ENCODE peak calls at places on chromosome 1, in seven cellular contexts. One of them, this sample, is unnamed.

GRCh38 chr1:31660871-31661455 is 16.3 kb upstream of the PEF1 start:
- DNase-seq in H1: no peak
- DNase-seq in GM12878: no peak
- DNase-seq in K562: no peak
- DNase-seq in HCT116: no peak
- DNase-seq in HepG2: no peak
- DNase-seq in SK-N-SH: no peak
- DNase-seq in this sample: no peak

GRCh38 chr1:239123243-239123642 is 263.1 kb upstream of the CHRM3 start:
- DNase-seq in H1: no peak
- DNase-seq in GM12878: no peak
- DNase-seq in K562: no peak
- DNase-seq in HCT116: no peak
- DNase-seq in HepG2: no peak
- DNase-seq in SK-N-SH: no peak
- DNase-seq in this sample: peak

GRCh38 chr1:90821793-90822359 is 104.8 kb upstream of the BARHL2 start:
- DNase-seq in H1: no peak
- DNase-seq in GM12878: no peak
- DNase-seq in K562: no peak
- DNase-seq in HCT116: no peak
- DNase-seq in HepG2: no peak
- DNase-seq in SK-N-SH: no peak
- DNase-seq in this sample: no peak

GRCh38 chr1:184945034-184945433 is 29.3 kb downstream of the NIBAN1 start:
- DNase-seq in H1: no peak
- DNase-seq in GM12878: peak
- DNase-seq in K562: no peak
- DNase-seq in HCT116: no peak
- DNase-seq in HepG2: no peak
- DNase-seq in SK-N-SH: no peak
- DNase-seq in this sample: no peak

GRCh38 chr1:85563139-85563538 is 17.4 kb upstream of the CCN1 start:
- DNase-seq in H1: no peak
- DNase-seq in GM12878: no peak
- DNase-seq in K562: no peak
- DNase-seq in HCT116: no peak
- DNase-seq in HepG2: no peak
- DNase-seq in SK-N-SH: no peak
- DNase-seq in this sample: no peak

GRCh38 chr1:171329251-171329650 is 15.3 kb downstream of the FMO4 start:
- DNase-seq in H1: no peak
- DNase-seq in GM12878: no peak
- DNase-seq in K562: no peak
- DNase-seq in HCT116: no peak
- DNase-seq in HepG2: no peak
- DNase-seq in SK-N-SH: no peak
- DNase-seq in this sample: no peak

GRCh38 chr1:89589515-89589914 is 43.4 kb upstream of the LRRC8C start:
- DNase-seq in H1: no peak
- DNase-seq in GM12878: no peak
- DNase-seq in K562: no peak
- DNase-seq in HCT116: no peak
- DNase-seq in HepG2: no peak
- DNase-seq in SK-N-SH: no peak
- DNase-seq in this sample: no peak

GRCh38 chr1:55352080-55352800 is 137.1 kb upstream of the USP24 start:
- DNase-seq in H1: no peak
- DNase-seq in GM12878: no peak
- DNase-seq in K562: no peak
- DNase-seq in HCT116: no peak
- DNase-seq in HepG2: no peak
- DNase-seq in SK-N-SH: no peak
- DNase-seq in this sample: no peak

GRCh38 chr1:145985502-145986439 is 10.6 kb downstream of the TXNIP start:
- DNase-seq in H1: no peak
- DNase-seq in GM12878: no peak
- DNase-seq in K562: no peak
- DNase-seq in HCT116: peak
- DNase-seq in HepG2: peak
- DNase-seq in SK-N-SH: no peak
- DNase-seq in this sample: peak

GRCh38 chr1:110210604-110211502 is 739 bp downstream of the KCNC4 start:
- DNase-seq in H1: peak
- DNase-seq in GM12878: no peak
- DNase-seq in K562: peak
- DNase-seq in HCT116: no peak
- DNase-seq in HepG2: no peak
- DNase-seq in SK-N-SH: peak
- DNase-seq in this sample: peak
- TF ChIP-seq JUND in H1: no peak
- TF ChIP-seq JUND in GM12878: no peak
- TF ChIP-seq JUND in K562: no peak
- TF ChIP-seq JUND in HCT116: no peak
- TF ChIP-seq JUND in HepG2: no peak
- TF ChIP-seq JUND in SK-N-SH: no peak
- TF ChIP-seq JUND in this sample: no peak

DNA sequence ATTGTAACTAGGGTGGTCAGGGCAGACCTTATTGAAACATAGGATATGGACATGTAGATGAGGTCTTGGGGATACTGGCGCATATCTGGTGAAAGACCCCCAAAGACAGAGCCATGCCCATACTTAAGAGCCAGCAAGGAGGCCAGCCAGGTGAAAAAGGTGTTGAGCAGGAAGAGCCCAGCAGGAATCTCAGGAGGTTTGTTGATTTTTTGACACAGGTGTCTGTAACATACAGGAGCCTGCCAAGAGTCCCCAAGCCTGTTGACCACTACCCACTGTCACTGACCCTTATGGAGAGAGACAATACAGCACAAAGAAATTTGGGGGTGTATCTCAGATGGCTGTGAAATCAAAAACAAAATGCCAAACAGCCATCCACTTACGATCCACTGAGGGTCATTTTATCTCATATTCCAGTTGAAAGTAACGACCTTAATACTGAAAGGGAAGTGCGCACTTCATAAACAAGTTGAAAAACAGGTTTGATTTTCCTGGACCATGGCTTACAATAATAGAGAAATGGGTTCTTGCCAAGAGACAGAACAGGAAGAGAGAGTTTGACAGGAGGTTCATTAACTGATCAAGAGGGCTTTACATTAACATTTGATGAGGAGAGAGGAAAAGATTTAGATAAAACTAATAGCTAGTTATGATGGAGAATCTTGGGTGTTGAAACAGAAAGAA is 163.6 kb downstream of the GLUL start:
- DNase-seq in H1: no peak
- DNase-seq in GM12878: no peak
- DNase-seq in K562: no peak
- DNase-seq in HCT116: no peak
- DNase-seq in HepG2: no peak
- DNase-seq in SK-N-SH: no peak
- DNase-seq in this sample: peak
- TF ChIP-seq JUND in H1: no peak
- TF ChIP-seq JUND in GM12878: no peak
- TF ChIP-seq JUND in K562: no peak
- TF ChIP-seq JUND in HCT116: no peak
- TF ChIP-seq JUND in HepG2: no peak
- TF ChIP-seq JUND in SK-N-SH: no peak
- TF ChIP-seq JUND in this sample: no peak

GRCh38 chr1:29912413-29912812 is 676.1 kb downstream of the PTPRU start:
- DNase-seq in H1: no peak
- DNase-seq in GM12878: no peak
- DNase-seq in K562: no peak
- DNase-seq in HCT116: peak
- DNase-seq in HepG2: peak
- DNase-seq in SK-N-SH: no peak
- DNase-seq in this sample: no peak
- TF ChIP-seq JUND in H1: no peak
- TF ChIP-seq JUND in GM12878: no peak
- TF ChIP-seq JUND in K562: no peak
- TF ChIP-seq JUND in HCT116: no peak
- TF ChIP-seq JUND in HepG2: no peak
- TF ChIP-seq JUND in SK-N-SH: no peak
- TF ChIP-seq JUND in this sample: no peak

GRCh38 chr1:205247130-205247921 is 19.6 kb downstream of the TMCC2 start:
- DNase-seq in H1: no peak
- DNase-seq in GM12878: no peak
- DNase-seq in K562: no peak
- DNase-seq in HCT116: no peak
- DNase-seq in HepG2: no peak
- DNase-seq in SK-N-SH: no peak
- DNase-seq in this sample: no peak
- TF ChIP-seq JUND in H1: no peak
- TF ChIP-seq JUND in GM12878: no peak
- TF ChIP-seq JUND in K562: peak
- TF ChIP-seq JUND in HCT116: no peak
- TF ChIP-seq JUND in HepG2: no peak
- TF ChIP-seq JUND in SK-N-SH: no peak
- TF ChIP-seq JUND in this sample: no peak

GRCh38 chr1:162141273-162142023 is 72.0 kb downstream of the NOS1AP start:
- DNase-seq in H1: no peak
- DNase-seq in GM12878: no peak
- DNase-seq in K562: no peak
- DNase-seq in HCT116: no peak
- DNase-seq in HepG2: peak
- DNase-seq in SK-N-SH: no peak
- DNase-seq in this sample: no peak
- TF ChIP-seq JUND in H1: no peak
- TF ChIP-seq JUND in GM12878: no peak
- TF ChIP-seq JUND in K562: no peak
- TF ChIP-seq JUND in HCT116: peak
- TF ChIP-seq JUND in HepG2: no peak
- TF ChIP-seq JUND in SK-N-SH: no peak
- TF ChIP-seq JUND in this sample: no peak

DNA sequence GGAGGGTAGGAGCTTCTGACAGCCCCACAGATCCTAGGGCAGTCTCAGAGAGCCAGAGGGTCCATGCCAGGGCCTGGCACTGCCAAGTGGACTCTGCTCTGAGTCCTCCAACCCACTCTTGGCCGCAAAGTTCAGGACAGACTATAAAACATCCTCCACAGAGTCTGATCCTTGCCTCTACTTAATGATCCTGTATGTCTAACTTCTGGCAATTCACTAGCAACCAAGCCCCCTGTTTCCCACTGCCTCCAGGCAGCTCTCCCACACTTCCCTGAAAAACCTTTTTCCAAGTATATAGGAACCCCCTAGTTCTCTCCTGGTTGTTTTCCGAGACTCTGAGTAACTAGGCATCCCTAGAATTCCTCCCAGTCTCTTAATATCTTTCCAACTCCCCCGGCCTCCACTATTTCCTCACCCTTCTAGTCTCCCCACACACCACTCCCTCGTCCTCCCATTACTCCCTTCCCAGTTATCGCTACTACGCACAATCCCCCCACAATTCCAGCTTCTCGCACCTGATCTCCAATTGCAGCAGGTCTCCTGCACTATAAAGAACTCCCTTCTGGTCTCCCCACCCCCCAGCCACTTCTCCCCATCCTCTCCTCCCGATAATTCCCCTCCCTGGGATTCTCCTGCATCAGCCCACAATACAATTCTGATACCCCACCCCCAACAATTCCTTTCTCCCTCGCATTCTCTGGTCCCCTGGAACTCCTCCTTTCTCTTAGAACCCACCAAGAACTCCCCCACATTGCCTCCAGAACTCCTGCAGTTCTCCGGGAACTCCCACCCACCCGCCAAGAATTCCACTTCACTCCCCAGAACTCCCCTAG is 574 bp downstream of the IGSF9 start:
- DNase-seq in H1: no peak
- DNase-seq in GM12878: no peak
- DNase-seq in K562: no peak
- DNase-seq in HCT116: no peak
- DNase-seq in HepG2: no peak
- DNase-seq in SK-N-SH: peak
- DNase-seq in this sample: no peak
- TF ChIP-seq JUND in H1: no peak
- TF ChIP-seq JUND in GM12878: no peak
- TF ChIP-seq JUND in K562: no peak
- TF ChIP-seq JUND in HCT116: no peak
- TF ChIP-seq JUND in HepG2: no peak
- TF ChIP-seq JUND in SK-N-SH: no peak
- TF ChIP-seq JUND in this sample: no peak

This sample was measured in T47D.